ENCODE peak calls at places on chromosomes 11 and 22, in four cellular contexts. One of them, this sample, is unnamed. For H3K4me1, the result is how much of the 10 kb centered on the place peaks cover.

GRCh38 chr22:45317551-45318167 is 7.9 kb downstream of the FAM118A start:
- DNase-seq in ovary: peak
- DNase-seq in psoas muscle: peak
- DNase-seq in heart right ventricle: peak
- DNase-seq in this sample: peak

GRCh38 chr11:108204918-108205499 is 17.4 kb downstream of the NPAT start:
- DNase-seq in ovary: no peak
- DNase-seq in psoas muscle: no peak
- DNase-seq in heart right ventricle: no peak
- DNase-seq in this sample: no peak

GRCh38 chr11:58861533-58861932 is 17.0 kb upstream of the GLYATL2 start:
- DNase-seq in ovary: no peak
- DNase-seq in psoas muscle: no peak
- DNase-seq in heart right ventricle: no peak
- DNase-seq in this sample: no peak

GRCh38 chr11:29782447-29782846 is 234.4 kb downstream of the KCNA4 start:
- DNase-seq in ovary: no peak
- DNase-seq in psoas muscle: no peak
- DNase-seq in heart right ventricle: no peak
- DNase-seq in this sample: no peak

GRCh38 chr22:41535244-41535643 is 9.0 kb downstream of the POLR3H start:
- DNase-seq in ovary: no peak
- DNase-seq in psoas muscle: no peak
- DNase-seq in heart right ventricle: no peak
- DNase-seq in this sample: no peak

GRCh38 chr11:57290288-57290687 is 34.5 kb downstream of the TNKS1BP1 start:
- DNase-seq in ovary: no peak
- DNase-seq in psoas muscle: no peak
- DNase-seq in heart right ventricle: no peak
- DNase-seq in this sample: peak

GRCh38 chr11:30488304-30488998 is 97.7 kb downstream of the MPPED2 start:
- DNase-seq in ovary: no peak
- DNase-seq in psoas muscle: no peak
- DNase-seq in heart right ventricle: no peak
- DNase-seq in this sample: peak

GRCh38 chr11:104343578-104343977 is 179.6 kb upstream of the PDGFD start:
- DNase-seq in ovary: no peak
- DNase-seq in psoas muscle: no peak
- DNase-seq in heart right ventricle: no peak
- DNase-seq in this sample: no peak

GRCh38 chr11:130999992-131000770 is 83.9 kb upstream of the SNX19 start:
- DNase-seq in ovary: no peak
- DNase-seq in psoas muscle: no peak
- DNase-seq in heart right ventricle: no peak
- DNase-seq in this sample: no peak

GRCh38 chr22:23774114-23774921 is 1.7 kb downstream of the MMP11 start:
- DNase-seq in ovary: no peak
- DNase-seq in psoas muscle: no peak
- DNase-seq in heart right ventricle: no peak
- DNase-seq in this sample: no peak

GRCh38 chr11:125351045-125351867 is 144.8 kb downstream of the FEZ1 start:
- DNase-seq in ovary: no peak
- DNase-seq in psoas muscle: no peak
- DNase-seq in heart right ventricle: no peak
- DNase-seq in this sample: no peak

GRCh38 chr11:105045897-105046296 is 762 bp upstream of the CARD16 start:
- DNase-seq in ovary: no peak
- DNase-seq in psoas muscle: peak
- DNase-seq in heart right ventricle: no peak
- DNase-seq in this sample: no peak

GRCh38 chr11:79262221-79262620 is 178.6 kb downstream of the TENM4 start:
- DNase-seq in ovary: no peak
- DNase-seq in psoas muscle: no peak
- DNase-seq in heart right ventricle: no peak
- DNase-seq in this sample: no peak

GRCh38 chr11:75703709-75704237 is 13.9 kb upstream of the MOGAT2 start:
- DNase-seq in ovary: no peak
- DNase-seq in psoas muscle: no peak
- DNase-seq in heart right ventricle: no peak
- DNase-seq in this sample: no peak

GRCh38 chr22:38228873-38229740 is 27.3 kb downstream of the MAFF start:
- DNase-seq in ovary: no peak
- DNase-seq in psoas muscle: peak
- DNase-seq in heart right ventricle: no peak
- DNase-seq in this sample: peak

GRCh38 chr11:106384429-106384828 is 307.0 kb downstream of the AASDHPPT start:
- DNase-seq in ovary: no peak
- DNase-seq in psoas muscle: no peak
- DNase-seq in heart right ventricle: no peak
- DNase-seq in this sample: no peak

GRCh38 chr11:71447791-71448256 is 369 bp downstream of the DHCR7 start:
- DNase-seq in ovary: no peak
- DNase-seq in psoas muscle: no peak
- DNase-seq in heart right ventricle: no peak
- DNase-seq in this sample: peak

GRCh38 chr11:3904228-3904627 is 48.8 kb downstream of the STIM1 start:
- DNase-seq in ovary: no peak
- DNase-seq in psoas muscle: peak
- DNase-seq in heart right ventricle: peak
- DNase-seq in this sample: peak

GRCh38 chr11:118221419-118221818 is 3.4 kb downstream of the JAML start:
- DNase-seq in ovary: no peak
- DNase-seq in psoas muscle: no peak
- DNase-seq in heart right ventricle: no peak
- DNase-seq in this sample: no peak

GRCh38 chr11:130179396-130180306 is 20.1 kb downstream of the ST14 start:
- DNase-seq in ovary: no peak
- DNase-seq in psoas muscle: no peak
- DNase-seq in heart right ventricle: peak
- DNase-seq in this sample: peak

GRCh38 chr11:113082501-113082900 is 121.3 kb downstream of the NCAM1 start:
- DNase-seq in ovary: no peak
- DNase-seq in psoas muscle: no peak
- DNase-seq in heart right ventricle: no peak
- DNase-seq in this sample: no peak

GRCh38 chr11:67417425-67417824 is 1.9 kb downstream of the CARNS1 start:
- DNase-seq in ovary: no peak
- DNase-seq in psoas muscle: no peak
- DNase-seq in heart right ventricle: no peak
- DNase-seq in this sample: no peak

GRCh38 chr11:67420147-67420645 is 4.7 kb downstream of the CARNS1 start:
- DNase-seq in ovary: no peak
- DNase-seq in psoas muscle: no peak
- DNase-seq in heart right ventricle: no peak
- DNase-seq in this sample: no peak

GRCh38 chr11:67419330-67420049 is 4.0 kb downstream of the CARNS1 start:
- DNase-seq in ovary: no peak
- DNase-seq in psoas muscle: no peak
- DNase-seq in heart right ventricle: no peak
- DNase-seq in this sample: no peak

GRCh38 chr11:67416416-67417335 is 1.2 kb downstream of the CARNS1 start:
- DNase-seq in ovary: no peak
- DNase-seq in psoas muscle: no peak
- DNase-seq in heart right ventricle: no peak
- DNase-seq in this sample: no peak

DNA sequence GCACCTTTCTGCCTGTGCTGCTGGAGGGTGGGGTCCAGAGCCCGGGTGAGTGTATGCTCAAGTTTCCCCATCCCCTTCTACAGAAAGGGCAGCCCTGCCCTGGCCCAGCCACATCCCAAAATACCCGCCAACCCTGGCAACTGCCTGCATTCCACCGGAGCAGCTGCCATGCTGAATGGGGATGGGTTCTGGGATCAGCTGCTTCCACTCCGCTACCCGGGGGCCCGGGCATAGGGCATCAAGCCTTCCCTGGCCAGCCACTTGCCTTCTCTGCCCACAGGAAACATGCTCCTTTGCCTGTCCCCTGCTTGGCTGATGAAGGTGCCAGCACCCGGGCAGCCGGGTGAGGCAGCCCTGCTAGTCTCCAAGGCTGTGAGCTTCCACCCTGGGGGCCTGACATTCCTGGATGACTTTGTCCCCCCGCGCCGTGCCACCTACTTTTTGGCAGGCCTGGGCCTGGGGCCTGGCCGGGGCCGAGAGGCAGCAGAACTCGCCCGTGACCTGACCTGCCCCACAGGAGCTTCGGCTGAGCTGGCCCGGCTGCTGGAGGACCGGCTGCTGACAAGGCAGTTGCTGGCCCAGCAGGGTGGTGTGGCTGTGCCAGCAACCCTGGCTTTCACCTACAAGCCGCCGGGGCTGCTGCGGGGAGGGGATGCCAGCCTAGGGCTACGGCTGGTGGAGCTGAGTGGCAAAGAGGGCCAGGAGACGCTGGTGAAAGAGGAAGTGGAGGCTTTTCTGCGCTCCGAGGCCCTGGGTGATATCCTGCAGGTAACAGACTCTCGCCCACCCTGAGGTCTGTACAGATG is 3.2 kb downstream of the CARNS1 start:
- DNase-seq in ovary: no peak
- DNase-seq in psoas muscle: peak
- DNase-seq in heart right ventricle: peak
- DNase-seq in this sample: no peak
- H3K4me1 ChIP-seq in ovary: under half
- H3K4me1 ChIP-seq in psoas muscle: under half
- H3K4me1 ChIP-seq in heart right ventricle: half or more
- H3K4me1 ChIP-seq in this sample: under half

GRCh38 chr11:111946499-111946898 is 9.4 kb downstream of the DIXDC1 start:
- DNase-seq in ovary: no peak
- DNase-seq in psoas muscle: no peak
- DNase-seq in heart right ventricle: no peak
- DNase-seq in this sample: no peak
- H3K4me1 ChIP-seq in ovary: under half
- H3K4me1 ChIP-seq in psoas muscle: under half
- H3K4me1 ChIP-seq in heart right ventricle: under half
- H3K4me1 ChIP-seq in this sample: under half

GRCh38 chr11:35178862-35179261 is 39.9 kb downstream of the CD44 start:
- DNase-seq in ovary: no peak
- DNase-seq in psoas muscle: no peak
- DNase-seq in heart right ventricle: no peak
- DNase-seq in this sample: no peak

GRCh38 chr11:35177370-35177769 is 38.4 kb downstream of the CD44 start:
- DNase-seq in ovary: no peak
- DNase-seq in psoas muscle: no peak
- DNase-seq in heart right ventricle: no peak
- DNase-seq in this sample: peak

GRCh38 chr11:35180311-35181233 is 41.6 kb downstream of the CD44 start:
- DNase-seq in ovary: no peak
- DNase-seq in psoas muscle: no peak
- DNase-seq in heart right ventricle: no peak
- DNase-seq in this sample: no peak

GRCh38 chr11:35178067-35178805 is 39.3 kb downstream of the CD44 start:
- DNase-seq in ovary: no peak
- DNase-seq in psoas muscle: no peak
- DNase-seq in heart right ventricle: no peak
- DNase-seq in this sample: no peak

DNA sequence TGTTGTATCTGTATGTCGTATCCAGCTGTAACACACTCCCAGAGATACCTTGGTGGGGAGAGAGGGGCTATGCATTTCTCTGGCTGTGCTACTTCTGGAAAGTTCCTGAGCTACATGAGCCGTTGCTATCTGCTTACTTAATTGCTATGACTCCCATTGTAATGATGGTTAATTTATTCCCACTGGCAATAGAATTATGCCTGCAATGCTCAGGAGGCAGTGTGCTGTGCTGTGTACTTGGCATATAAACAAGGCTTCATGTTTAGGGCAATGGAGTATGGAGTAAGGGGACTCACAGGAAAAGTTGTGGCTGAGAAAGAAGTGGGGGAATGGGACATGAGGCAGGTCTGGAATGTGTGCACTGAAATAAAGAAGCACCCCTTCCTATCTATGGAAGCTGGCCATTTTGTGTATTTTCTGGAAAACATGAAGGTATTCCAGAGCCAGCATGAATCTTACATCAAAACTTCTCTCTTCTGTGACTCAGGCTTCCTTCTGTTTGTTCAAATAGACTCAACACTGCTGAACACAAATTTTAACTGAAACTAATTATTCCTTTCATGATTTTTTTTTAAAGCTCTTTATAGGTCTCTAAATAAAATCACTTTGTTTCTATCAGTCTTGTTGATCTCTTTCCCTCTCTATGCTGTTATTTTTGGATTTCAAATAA is 40.6 kb downstream of the CD44 start:
- DNase-seq in ovary: no peak
- DNase-seq in psoas muscle: no peak
- DNase-seq in heart right ventricle: no peak
- DNase-seq in this sample: no peak
- H3K4me1 ChIP-seq in ovary: under half
- H3K4me1 ChIP-seq in psoas muscle: under half
- H3K4me1 ChIP-seq in heart right ventricle: under half
- H3K4me1 ChIP-seq in this sample: under half

GRCh38 chr11:61361686-61362541 is at the start of the genes CYB561A3 and TMEM138:
- DNase-seq in ovary: peak
- DNase-seq in psoas muscle: peak
- DNase-seq in heart right ventricle: peak
- DNase-seq in this sample: peak
- H3K4me1 ChIP-seq in ovary: under half
- H3K4me1 ChIP-seq in psoas muscle: under half
- H3K4me1 ChIP-seq in heart right ventricle: under half
- H3K4me1 ChIP-seq in this sample: under half

DNA sequence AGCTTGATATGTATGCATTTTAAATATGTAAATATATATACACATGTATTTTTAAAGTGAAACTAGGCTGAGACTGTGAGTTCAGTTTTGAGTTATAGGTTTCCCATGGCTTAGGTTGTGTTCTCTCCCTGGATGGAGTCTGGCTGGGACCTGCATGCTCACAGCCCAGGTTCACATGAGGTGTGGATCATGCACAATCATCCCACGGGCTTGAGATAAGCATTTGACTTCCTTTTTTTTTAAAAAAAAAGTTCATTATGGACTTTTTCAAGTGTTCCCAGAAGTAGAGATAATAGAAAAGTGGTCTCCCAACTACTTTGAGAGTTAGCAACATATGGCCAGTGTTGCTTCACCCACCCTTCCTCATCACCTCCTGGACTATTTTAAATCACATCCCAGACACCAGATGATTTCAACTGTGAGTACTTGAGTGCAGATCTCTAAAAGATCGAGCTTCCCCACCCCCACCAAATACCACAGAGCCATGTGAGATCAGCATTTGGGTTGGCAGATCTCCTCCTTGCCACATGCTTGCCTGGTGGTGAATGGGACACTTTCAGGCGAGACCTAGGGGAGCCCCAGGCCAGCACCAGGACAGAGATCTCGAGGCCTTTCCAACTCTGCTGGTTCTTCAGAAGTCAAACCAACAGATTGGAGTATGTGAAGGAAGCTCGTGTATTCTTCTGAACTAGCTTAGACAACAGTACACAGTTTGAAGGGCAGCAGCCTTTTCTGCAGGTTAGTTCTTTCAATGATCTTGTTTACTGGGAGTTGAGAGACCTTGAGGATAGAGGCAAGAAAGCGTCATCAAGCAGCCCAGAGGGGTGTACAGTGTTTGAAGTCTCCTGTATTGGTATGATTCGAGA is 15.9 kb downstream of the MED15 start:
- DNase-seq in ovary: no peak
- DNase-seq in psoas muscle: no peak
- DNase-seq in heart right ventricle: no peak
- DNase-seq in this sample: no peak
- H3K4me1 ChIP-seq in ovary: under half
- H3K4me1 ChIP-seq in psoas muscle: under half
- H3K4me1 ChIP-seq in heart right ventricle: half or more
- H3K4me1 ChIP-seq in this sample: under half

This sample was measured in small intestine.